ENCODE peak calls at places on chromosomes 5 and 9, in eight cellular contexts. H is AG20443, L is adipocyte, U is foreskin melanocyte, V is activated T-cell treated with anti-CD3 and anti-CD28 coated beads for 1 hour, I is Calu3, F is ELR, J is HT-29. P is an unnamed sample.

GRCh38 chr5:56112526-56113121 is 117.9 kb upstream of the IL6ST start:
- DNase-seq in H (no peak), L (peak; percentile 92), U (peak; percentile 70), V (no peak), I (no peak), F (peak; percentile 89), J (no peak), P (no peak)

GRCh38 chr9:4760122-4760521 is 19.1 kb upstream of the AK3 start:
- DNase-seq in H (no peak), L (no peak), U (no peak), V (no peak), I (no peak), F (no peak), J (no peak), P (no peak)

GRCh38 chr5:139635606-139636206 is 12.4 kb upstream of the CXXC5 start:
- DNase-seq in H (peak; percentile 87), L (peak; percentile 86), U (peak; percentile 77), V (no peak), I (peak; percentile 87), F (peak; percentile 80), J (peak; percentile 90), P (peak; percentile 59)

GRCh38 chr9:77440057-77440456 is 208.1 kb downstream of the GNA14 start:
- DNase-seq in H (peak; percentile 77), L (peak; percentile 13), U (no peak), V (no peak), I (no peak), F (peak; percentile 28), J (no peak), P (no peak)

GRCh38 chr9:137502008-137502913 is 43.1 kb upstream of the NSMF start:
- DNase-seq in H (no peak), L (no peak), U (no peak), V (no peak), I (peak; percentile 29), F (peak; percentile 21), J (no peak), P (no peak)

GRCh38 chr5:172550096-172550765 is 90.8 kb upstream of the NEURL1B start:
- DNase-seq in H (no peak), L (no peak), U (no peak), V (no peak), I (no peak), F (no peak), J (no peak), P (no peak)

GRCh38 chr5:115963566-115963965 is 1.3 kb downstream of the LVRN start:
- DNase-seq in H (no peak), L (no peak), U (no peak), V (no peak), I (no peak), F (no peak), J (no peak), P (no peak)

GRCh38 chr5:73969195-73970059 is 343.4 kb downstream of the ARHGEF28 start:
- DNase-seq in H (no peak), L (no peak), U (no peak), V (no peak), I (no peak), F (no peak), J (no peak), P (no peak)

GRCh38 chr5:81778642-81779041 is 27.7 kb upstream of the SSBP2 start:
- DNase-seq in H (peak; percentile 30), L (peak; percentile 43), U (peak; percentile 15), V (no peak), I (no peak), F (peak; percentile 46), J (no peak), P (no peak)

GRCh38 chr5:150135557-150135956 is 20.1 kb downstream of the PDGFRB start:
- DNase-seq in H (no peak), L (no peak), U (no peak), V (no peak), I (no peak), F (no peak), J (no peak), P (no peak)

GRCh38 chr5:52710310-52710971 is 77.3 kb upstream of the ITGA1 start:
- DNase-seq in H (no peak), L (no peak), U (no peak), V (no peak), I (no peak), F (no peak), J (peak; percentile 81), P (no peak)

GRCh38 chr5:72106922-72107873 is at the start of gene MAP1B:
- DNase-seq in H (peak; percentile 82), L (peak; percentile 86), U (peak; percentile 23), V (no peak), I (peak; percentile 48), F (peak; percentile 83), J (no peak), P (no peak)

GRCh38 chr5:54838843-54839242 is 146.6 kb downstream of the ESM1 start:
- DNase-seq in H (no peak), L (no peak), U (no peak), V (no peak), I (no peak), F (no peak), J (no peak), P (no peak)

GRCh38 chr5:157449011-157449723 is 10.8 kb upstream of the NIPAL4 start:
- DNase-seq in H (peak; percentile 34), L (no peak), U (no peak), V (no peak), I (no peak), F (no peak), J (no peak), P (no peak)

GRCh38 chr9:76818271-76818670 is 54.0 kb downstream of the PCA3 start:
- DNase-seq in H (peak; percentile 92), L (peak; percentile 98), U (peak; percentile 89), V (no peak), I (peak; percentile 61), F (peak; percentile 97), J (peak; percentile 60), P (peak; percentile 77)

GRCh38 chr9:70040506-70040905 is 3.1 kb upstream of the MAMDC2 start:
- DNase-seq in H (no peak), L (no peak), U (no peak), V (no peak), I (no peak), F (no peak), J (no peak), P (no peak)

GRCh38 chr9:91426123-91426745 is 2.6 kb upstream of the NFIL3 start:
- DNase-seq in H (peak; percentile 34), L (peak; percentile 69), U (peak; percentile 42), V (no peak), I (no peak), F (peak; percentile 73), J (peak; percentile 71), P (peak; percentile 45)

GRCh38 chr5:131991593-131992324 is 19.7 kb downstream of the ACSL6 start:
- DNase-seq in H (no peak), L (no peak), U (no peak), V (no peak), I (no peak), F (no peak), J (no peak), P (no peak)

GRCh38 chr9:5278486-5278885 is 26.0 kb downstream of the RLN2 start:
- DNase-seq in H (no peak), L (no peak), U (no peak), V (no peak), I (no peak), F (no peak), J (no peak), P (no peak)

GRCh38 chr5:62273691-62274090 is 32.3 kb upstream of the KIF2A start:
- DNase-seq in H (no peak), L (no peak), U (no peak), V (no peak), I (no peak), F (no peak), J (no peak), P (no peak)

GRCh38 chr9:124197177-124198095 is 60.3 kb upstream of the NEK6 start:
- DNase-seq in H (no peak), L (no peak), U (no peak), V (no peak), I (no peak), F (no peak), J (no peak), P (no peak)

GRCh38 chr9:89484475-89485404 is 13.2 kb downstream of the SEMA4D start:
- DNase-seq in H (no peak), L (no peak), U (no peak), V (no peak), I (no peak), F (no peak), J (no peak), P (no peak)

GRCh38 chr9:101419863-101420262 is 15.7 kb downstream of the ALDOB start:
- DNase-seq in H (no peak), L (no peak), U (no peak), V (no peak), I (no peak), F (no peak), J (no peak), P (no peak)

GRCh38 chr5:53501054-53501453 is 20.6 kb downstream of the FST start:
- DNase-seq in H (no peak), L (no peak), U (no peak), V (no peak), I (no peak), F (no peak), J (no peak), P (no peak)

P was measured in LoVo.